ENCODE peak calls at places on chromosomes 1 and 21, in four cellular contexts. A is EL; Y is anterior cingulate cortex; L is stimulated activated CD4-positive, alpha-beta T cell treated with anti-CD3 and anti-CD28 coated beads, Interleukin-1b, Interleukin-23, amount 100 ng/mL, for 4 hours. O is an unnamed sample.

GRCh38 chr1:199778324-199778955 is 249.1 kb upstream of the NR5A2 start:
- DNase-seq in A (peak), Y (no peak), L (no peak), O (no peak)

GRCh38 chr1:38213720-38214367 is 167.3 kb upstream of the POU3F1 start:
- DNase-seq in A (no peak), Y (no peak), L (no peak), O (no peak)

GRCh38 chr1:64135501-64136245 is 67.8 kb upstream of the UBE2U start:
- DNase-seq in A (no peak), Y (no peak), L (no peak), O (no peak)

GRCh38 chr1:157490337-157491165 is 61.8 kb downstream of the FCRL5 start:
- DNase-seq in A (peak), Y (no peak), L (peak), O (peak)

GRCh38 chr1:6683434-6683833 is 18.2 kb downstream of the DNAJC11 start:
- DNase-seq in A (no peak), Y (no peak), L (no peak), O (no peak)

GRCh38 chr21:45539046-45539795 is 3.0 kb downstream of the SLC19A1 start:
- DNase-seq in A (no peak), Y (no peak), L (no peak), O (no peak)

GRCh38 chr1:11967028-11967547 is 13.2 kb upstream of the MFN2 start:
- DNase-seq in A (peak), Y (no peak), L (no peak), O (no peak)

GRCh38 chr1:188194916-188195315 is 1366.2 kb downstream of the PLA2G4A start:
- DNase-seq in A (no peak), Y (no peak), L (no peak), O (no peak)

GRCh38 chr1:47774986-47775834 is 222.0 kb downstream of the TRABD2B start:
- DNase-seq in A (no peak), Y (no peak), L (no peak), O (no peak)

GRCh38 chr1:21655748-21656147 is 13.4 kb downstream of the RAP1GAP start:
- DNase-seq in A (peak), Y (no peak), L (no peak), O (no peak)

GRCh38 chr1:214640431-214641213 is 37.6 kb downstream of the CENPF start:
- DNase-seq in A (no peak), Y (no peak), L (no peak), O (peak)

GRCh38 chr21:41061701-41062100 is 106.3 kb upstream of the BACE2 start:
- DNase-seq in A (no peak), Y (no peak), L (no peak), O (no peak)

O was measured in AG20443.